ENCODE peak calls at places on chromosomes 13 and 19, in eight cellular contexts. Q is OCI-LY7, D is A549, U is RWPE1, A is omental fat pad, M is left ventricle myocardium inferior, I is ovary, F is breast epithelium. X is an unnamed sample.

GRCh38 chr19:16116067-16116466 is 4.4 kb downstream of the RAB8A start:
- DNase-seq in Q (no peak), D (no peak), U (no peak), A (no peak), M (no peak), I (no peak), F (no peak), X (no peak)

GRCh38 chr13:28754698-28755545 is 36.2 kb upstream of the SLC46A3 start:
- DNase-seq in Q (peak), D (peak), U (no peak), A (no peak), M (peak), I (no peak), F (no peak), X (peak)

GRCh38 chr13:32415019-32415418 is 12.9 kb downstream of the N4BP2L1 start:
- DNase-seq in Q (peak), D (peak), U (no peak), A (no peak), M (no peak), I (no peak), F (no peak), X (no peak)

GRCh38 chr19:13993554-13994308 is 12.4 kb downstream of the RFX1 start:
- DNase-seq in Q (no peak), D (no peak), U (no peak), A (no peak), M (no peak), I (no peak), F (no peak), X (no peak)

GRCh38 chr13:101202590-101202989 is 213.7 kb downstream of the NALCN start:
- DNase-seq in Q (no peak), D (peak), U (no peak), A (no peak), M (no peak), I (no peak), F (no peak), X (no peak)

GRCh38 chr19:46637224-46637623 is 1.2 kb upstream of the GNG8 start:
- DNase-seq in Q (no peak), D (no peak), U (no peak), A (no peak), M (no peak), I (no peak), F (no peak), X (no peak)

GRCh38 chr19:35756373-35757230 is at the start of gene HSPB6:
- DNase-seq in Q (no peak), D (no peak), U (no peak), A (no peak), M (peak), I (peak), F (no peak), X (no peak)

GRCh38 chr13:45540195-45540594 is 75.3 kb downstream of the ERICH6B start:
- DNase-seq in Q (no peak), D (no peak), U (no peak), A (no peak), M (no peak), I (no peak), F (no peak), X (no peak)

GRCh38 chr13:74056829-74057564 is 77.2 kb downstream of the KLF12 start:
- DNase-seq in Q (no peak), D (no peak), U (no peak), A (no peak), M (peak), I (no peak), F (no peak), X (no peak)

GRCh38 chr13:82717249-82717648 is 1165.0 kb downstream of the SLITRK1 start:
- DNase-seq in Q (no peak), D (no peak), U (peak), A (no peak), M (no peak), I (no peak), F (no peak), X (no peak)

GRCh38 chr13:111006508-111007031 is 91.7 kb upstream of the ANKRD10 start:
- DNase-seq in Q (no peak), D (no peak), U (no peak), A (no peak), M (peak), I (peak), F (no peak), X (no peak)

GRCh38 chr19:5341448-5341820 is 822 bp upstream of the PTPRS start:
- DNase-seq in Q (no peak), D (no peak), U (no peak), A (no peak), M (no peak), I (no peak), F (no peak), X (no peak)

GRCh38 chr13:78382481-78382880 is 220.9 kb downstream of the POU4F1 start:
- DNase-seq in Q (no peak), D (no peak), U (no peak), A (no peak), M (peak), I (no peak), F (no peak), X (no peak)

GRCh38 chr13:99434258-99434788 is 66.9 kb upstream of the TM9SF2 start:
- DNase-seq in Q (no peak), D (no peak), U (no peak), A (no peak), M (no peak), I (no peak), F (no peak), X (no peak)

GRCh38 chr13:99981115-99982020 is at the start of gene ZIC2:
- DNase-seq in Q (no peak), D (peak), U (no peak), A (no peak), M (no peak), I (no peak), F (no peak), X (no peak)

GRCh38 chr13:31149604-31150003 is 12.1 kb downstream of the HSPH1 start:
- DNase-seq in Q (no peak), D (no peak), U (no peak), A (no peak), M (no peak), I (no peak), F (no peak), X (no peak)

GRCh38 chr13:30861836-30862467 is 44.1 kb upstream of the MEDAG start:
- DNase-seq in Q (no peak), D (no peak), U (no peak), A (no peak), M (no peak), I (no peak), F (no peak), X (no peak)

GRCh38 chr19:47765522-47766358 is 12.8 kb upstream of the SELENOW start:
- DNase-seq in Q (peak), D (peak), U (no peak), A (no peak), M (peak), I (peak), F (peak), X (peak)

GRCh38 chr19:16285769-16286564 is 38.7 kb upstream of the KLF2 start:
- DNase-seq in Q (no peak), D (no peak), U (no peak), A (no peak), M (no peak), I (no peak), F (no peak), X (no peak)

GRCh38 chr19:36030264-36031148 is 2.2 kb downstream of the CLIP3 start:
- DNase-seq in Q (no peak), D (peak), U (no peak), A (no peak), M (no peak), I (no peak), F (no peak), X (no peak)

GRCh38 chr13:111919826-111920225 is 147.1 kb upstream of the SOX1 start:
- DNase-seq in Q (no peak), D (no peak), U (no peak), A (no peak), M (no peak), I (no peak), F (no peak), X (no peak)

GRCh38 chr19:1237754-1238372 is at the start of gene CBARP:
- DNase-seq in Q (no peak), D (no peak), U (no peak), A (no peak), M (peak), I (peak), F (no peak), X (peak)

GRCh38 chr19:20321139-20321656 is 154.2 kb downstream of the ZNF486 start:
- DNase-seq in Q (no peak), D (no peak), U (no peak), A (no peak), M (no peak), I (no peak), F (no peak), X (no peak)

GRCh38 chr13:99353836-99354235 is 46.6 kb upstream of the GPR183 start:
- DNase-seq in Q (no peak), D (no peak), U (no peak), A (no peak), M (no peak), I (no peak), F (no peak), X (no peak)

GRCh38 chr19:37855098-37855497 is 51.3 kb downstream of the WDR87 start:
- DNase-seq in Q (no peak), D (no peak), U (peak), A (no peak), M (peak), I (no peak), F (peak), X (peak)

GRCh38 chr19:45730389-45731288 is at the start of gene FBXO46:
- DNase-seq in Q (peak), D (peak), U (peak), A (peak), M (peak), I (peak), F (peak), X (peak)

GRCh38 chr13:93217701-93218100 is 8.9 kb upstream of the GPC6 start:
- DNase-seq in Q (no peak), D (no peak), U (peak), A (no peak), M (no peak), I (no peak), F (no peak), X (no peak)

GRCh38 chr19:50510700-50511068 is 307 bp downstream of the JOSD2 start:
- DNase-seq in Q (no peak), D (no peak), U (no peak), A (no peak), M (no peak), I (no peak), F (no peak), X (no peak)

GRCh38 chr19:16896098-16896912 is 7.5 kb downstream of the F2RL3 start:
- DNase-seq in Q (no peak), D (no peak), U (no peak), A (no peak), M (no peak), I (peak), F (no peak), X (no peak)

GRCh38 chr19:8322638-8322997 is 1.3 kb downstream of the RPS28 start:
- DNase-seq in Q (no peak), D (no peak), U (no peak), A (no peak), M (no peak), I (no peak), F (no peak), X (no peak)

GRCh38 chr19:36101550-36102327 is 9.2 kb upstream of the OVOL3 start:
- DNase-seq in Q (no peak), D (no peak), U (peak), A (no peak), M (no peak), I (no peak), F (no peak), X (no peak)

GRCh38 chr13:20359335-20359734 is 127.2 kb upstream of the GJB6 start:
- DNase-seq in Q (no peak), D (peak), U (peak), A (no peak), M (no peak), I (no peak), F (no peak), X (no peak)

GRCh38 chr19:29983568-29983967 is 41.5 kb downstream of the URI1 start:
- DNase-seq in Q (no peak), D (no peak), U (no peak), A (no peak), M (no peak), I (no peak), F (no peak), X (no peak)

GRCh38 chr19:29122185-29122584 is 90.8 kb downstream of the UQCRFS1 start:
- DNase-seq in Q (no peak), D (no peak), U (no peak), A (no peak), M (no peak), I (no peak), F (no peak), X (no peak)

DNA sequence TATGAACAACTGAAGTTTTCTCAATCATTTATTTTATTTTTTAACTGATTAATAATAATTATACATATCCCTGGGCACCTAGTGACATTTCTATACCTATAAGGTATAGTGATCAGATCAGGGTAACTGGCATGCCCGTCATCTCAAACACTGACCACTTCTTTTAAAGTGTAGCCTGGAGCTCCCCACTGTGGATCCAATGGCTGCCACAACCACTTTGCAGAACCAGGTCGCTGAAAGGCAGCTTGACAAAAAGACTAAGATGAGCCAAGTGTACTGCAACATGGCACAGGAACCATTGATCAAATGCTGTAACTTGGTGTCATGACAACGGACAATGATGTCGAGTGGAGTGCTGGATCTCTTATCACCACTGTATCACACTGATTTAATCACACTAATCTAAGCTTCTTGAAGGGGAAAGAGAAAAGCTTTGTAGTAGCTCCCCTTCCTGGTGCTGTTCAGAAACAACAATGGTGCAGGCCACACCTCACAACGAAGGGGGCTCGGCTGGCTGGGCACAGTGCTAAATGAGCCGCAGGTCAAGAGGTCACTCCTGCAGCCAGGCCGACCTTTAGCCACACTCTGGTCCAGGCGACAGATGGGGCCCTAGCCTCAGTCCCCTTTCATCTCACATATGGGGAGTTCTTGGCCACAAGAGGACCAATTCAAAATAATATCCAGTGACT is 2.3 kb upstream of the TNFRSF19 start:
- DNase-seq in Q (no peak), D (no peak), U (no peak), A (no peak), M (no peak), I (no peak), F (no peak), X (no peak)
- TF ChIP-seq CTCF in Q (no peak), D (no peak), U (no peak), A (no peak), M (peak), I (no peak), F (no peak), X (peak)

GRCh38 chr19:18412610-18413239 is 6.5 kb upstream of the SSBP4 start:
- DNase-seq in Q (no peak), D (no peak), U (no peak), A (no peak), M (no peak), I (no peak), F (no peak), X (no peak)

GRCh38 chr19:18406749-18407148 is 9.3 kb upstream of the LRRC25 start:
- DNase-seq in Q (no peak), D (no peak), U (no peak), A (no peak), M (no peak), I (no peak), F (no peak), X (no peak)

GRCh38 chr19:18408053-18408476 is 10.6 kb upstream of the LRRC25 start:
- DNase-seq in Q (peak), D (no peak), U (no peak), A (no peak), M (no peak), I (no peak), F (no peak), X (peak)
- TF ChIP-seq CTCF in Q (peak), D (peak), U (peak), A (no peak), M (peak), I (no peak), F (peak), X (peak)

DNA sequence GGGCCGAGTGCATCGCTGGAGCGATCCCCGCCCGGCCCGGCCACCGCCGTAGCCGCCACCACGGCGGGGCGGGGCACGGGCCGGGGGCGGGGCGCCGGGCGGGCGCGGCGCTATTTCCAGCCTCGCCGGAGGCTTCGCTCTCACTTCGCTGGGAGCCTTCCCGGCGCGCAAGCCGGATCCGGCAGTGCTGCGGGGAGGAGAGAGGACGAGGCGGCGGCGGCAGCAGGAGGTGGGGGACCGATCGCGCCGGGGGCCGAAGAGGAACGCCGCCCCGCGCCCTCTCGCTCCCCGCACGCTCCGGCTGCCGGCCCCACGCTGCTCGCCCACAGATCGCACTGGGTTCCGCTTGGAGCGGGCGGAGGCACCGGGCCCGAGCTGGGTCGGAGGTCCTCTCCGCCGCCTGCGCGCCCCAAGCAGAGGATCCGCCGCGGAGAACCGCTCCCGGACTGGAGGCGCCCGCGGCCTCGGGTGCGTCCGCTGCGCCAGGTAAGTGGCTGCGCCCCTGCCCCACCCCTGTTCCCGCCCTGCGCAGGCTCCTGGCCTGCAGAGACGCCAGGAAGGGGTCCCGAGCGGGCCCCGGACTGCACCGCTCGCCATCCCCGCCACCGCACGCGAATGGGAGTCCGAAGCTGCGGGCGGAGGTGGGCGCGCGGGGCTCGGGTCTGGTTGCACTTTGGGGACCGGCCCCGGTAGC is at the start of gene CHST8:
- DNase-seq in Q (no peak), D (no peak), U (peak), A (no peak), M (peak), I (peak), F (no peak), X (no peak)
- TF ChIP-seq CTCF in Q (no peak), D (no peak), U (no peak), A (no peak), M (no peak), I (no peak), F (no peak), X (no peak)

DNA sequence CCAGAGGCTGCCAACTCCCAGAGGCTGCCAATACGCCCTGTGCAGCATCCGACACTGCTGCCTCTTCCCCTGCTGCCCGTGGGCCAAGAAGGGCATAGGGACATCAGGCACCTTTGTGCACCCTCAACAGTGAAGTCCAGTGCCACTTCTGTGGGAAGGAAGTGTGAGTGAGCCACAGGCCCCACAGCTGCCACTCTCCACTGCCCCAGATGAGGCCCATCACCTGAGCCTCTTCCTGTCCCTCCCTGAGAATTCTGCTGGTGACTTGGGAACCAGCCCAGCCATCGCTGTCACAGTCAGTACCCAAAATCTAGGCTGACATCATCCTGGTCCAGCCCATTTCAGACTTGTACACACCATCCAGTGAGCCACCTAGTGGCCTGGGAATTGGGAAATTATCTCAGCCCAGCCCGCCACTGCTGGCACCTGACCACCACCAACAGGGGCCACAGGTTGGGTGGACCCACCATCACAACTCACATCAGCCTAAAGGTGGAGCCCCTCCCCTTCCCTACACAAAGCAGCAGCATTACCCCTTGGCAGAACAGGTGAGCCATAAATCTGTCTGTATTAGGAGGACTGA is 733.9 kb upstream of the KLHL1 start:
- DNase-seq in Q (no peak), D (no peak), U (no peak), A (no peak), M (no peak), I (no peak), F (no peak), X (no peak)
- TF ChIP-seq CTCF in Q (no peak), D (no peak), U (no peak), A (no peak), M (no peak), I (no peak), F (no peak), X (no peak)

GRCh38 chr19:34494601-34495000 is 13.0 kb downstream of the WTIP start:
- DNase-seq in Q (no peak), D (no peak), U (no peak), A (no peak), M (no peak), I (no peak), F (no peak), X (no peak)
- TF ChIP-seq CTCF in Q (no peak), D (no peak), U (no peak), A (no peak), M (no peak), I (no peak), F (no peak), X (no peak)

GRCh38 chr13:75432045-75432444 is 49.9 kb downstream of the TBC1D4 start:
- DNase-seq in Q (no peak), D (peak), U (no peak), A (no peak), M (no peak), I (peak), F (no peak), X (no peak)
- TF ChIP-seq CTCF in Q (peak), D (peak), U (no peak), A (no peak), M (no peak), I (no peak), F (no peak), X (no peak)

GRCh38 chr19:12821761-12822160 is 12.6 kb downstream of the RTBDN start:
- DNase-seq in Q (no peak), D (no peak), U (no peak), A (no peak), M (no peak), I (no peak), F (no peak), X (no peak)
- TF ChIP-seq CTCF in Q (no peak), D (no peak), U (no peak), A (no peak), M (no peak), I (no peak), F (no peak), X (no peak)

X was measured in GM13976.